ENCODE peak calls at places on chromosomes 12 and 14, in ten cellular contexts. O is RWPE1; Y is stimulated activated CD4-positive, alpha-beta T cell treated with anti-CD3 and anti-CD28 coated beads, TNF-alpha, amount 100 ng/mL, for 4 hours; N is heart right ventricle; C is right lobe of liver; X is astrocyte of the spinal cord; Q is stimulated activated naive CD4-positive, alpha-beta T cell treated with Interleukin-2 at 50 U/mL for 16 hours; V is activated T-cell treated with anti-CD3 and anti-CD28 coated beads, Interleukin-2, amount 50 U/mL, for 24 hours; S is right atrium auricular region; T is SJCRH30. H is an unnamed sample.

GRCh38 chr14:92475451-92476187 is 38.0 kb upstream of the RIN3 start:
- DNase-seq in N (peak), O (no peak), Q (no peak), C (no peak), V (no peak), S (peak), X (no peak), Y (no peak), T (no peak), H (no peak)

GRCh38 chr12:20588057-20588456 is 107.1 kb upstream of the SLCO1C1 start:
- DNase-seq in C (no peak), S (no peak), Q (no peak), O (no peak), N (no peak), V (no peak), X (no peak), T (peak), Y (no peak), H (no peak)

GRCh38 chr14:19900999-19901398 is 19.4 kb upstream of the OR4K5 start:
- DNase-seq in O (no peak), V (no peak), S (no peak), C (no peak), Q (no peak), N (no peak), X (no peak), T (no peak), Y (no peak), H (no peak)

GRCh38 chr12:27190761-27191160 is 53.3 kb upstream of the STK38L start:
- DNase-seq in Y (no peak), Q (no peak), O (no peak), N (no peak), S (no peak), T (no peak), C (no peak), X (peak), V (no peak), H (no peak)

GRCh38 chr12:20946732-20947131 is 136.2 kb downstream of the SLCO1B3 start:
- DNase-seq in Q (no peak), X (peak), O (no peak), T (peak), V (no peak), C (no peak), Y (no peak), N (no peak), S (no peak), H (no peak)

GRCh38 chr14:105840266-105841021 is 314.1 kb downstream of the TMEM121 start:
- DNase-seq in X (no peak), C (no peak), Y (no peak), O (no peak), N (no peak), V (no peak), T (no peak), Q (no peak), S (no peak), H (no peak)

GRCh38 chr12:64147860-64148259 is 74.2 kb downstream of the KICS2 start:
- DNase-seq in C (no peak), N (no peak), T (no peak), Q (no peak), X (no peak), O (no peak), Y (no peak), S (no peak), V (no peak), H (no peak)

GRCh38 chr14:22588419-22589095 is 467 bp downstream of the DAD1 start:
- DNase-seq in C (no peak), O (no peak), N (no peak), T (no peak), Y (no peak), Q (peak), S (no peak), V (no peak), X (no peak), H (no peak)

GRCh38 chr14:67285876-67286452 is 44.7 kb downstream of the PALS1 start:
- DNase-seq in S (no peak), N (no peak), O (peak), X (peak), Y (no peak), Q (no peak), T (no peak), C (no peak), V (no peak), H (no peak)

GRCh38 chr12:46205293-46205692 is 63.5 kb downstream of the SLC38A1 start:
- DNase-seq in X (no peak), C (no peak), S (no peak), V (no peak), O (no peak), N (no peak), Q (no peak), Y (no peak), T (no peak), H (no peak)

GRCh38 chr14:60681271-60681670 is 32.0 kb upstream of the SIX1 start:
- DNase-seq in T (no peak), N (no peak), Y (no peak), C (no peak), S (no peak), V (no peak), Q (no peak), X (no peak), O (no peak), H (no peak)

GRCh38 chr12:108881953-108882352 is 2.1 kb downstream of the DAO start:
- DNase-seq in T (no peak), Q (no peak), N (no peak), C (no peak), Y (no peak), X (no peak), V (no peak), O (peak), S (no peak), H (no peak)

GRCh38 chr12:106086696-106087095 is 52.1 kb downstream of the NUAK1 start:
- DNase-seq in T (no peak), C (no peak), V (no peak), Q (no peak), Y (no peak), X (no peak), S (no peak), O (no peak), N (no peak), H (no peak)

GRCh38 chr12:120529641-120530314 is 820 bp upstream of the COQ5 start:
- DNase-seq in T (peak), Y (no peak), X (peak), O (peak), C (no peak), V (no peak), Q (no peak), N (no peak), S (no peak), H (no peak)

GRCh38 chr14:99604766-99605298 is 825 bp upstream of the CCDC85C start:
- DNase-seq in V (peak), X (peak), Y (peak), S (no peak), N (peak), Q (no peak), T (peak), C (no peak), O (peak), H (peak)

GRCh38 chr14:55136868-55137785 is 8.1 kb downstream of the LGALS3 start:
- DNase-seq in Y (no peak), X (peak), S (peak), V (no peak), O (no peak), N (peak), C (no peak), Q (no peak), T (no peak), H (no peak)

GRCh38 chr14:104092931-104093365 is 7.4 kb downstream of the ASPG start:
- DNase-seq in O (no peak), N (no peak), X (no peak), Q (no peak), S (no peak), Y (no peak), C (no peak), V (no peak), T (no peak), H (no peak)

GRCh38 chr14:103696027-103696402 is 19.2 kb downstream of the XRCC3 start:
- DNase-seq in C (no peak), N (no peak), S (no peak), T (peak), V (no peak), X (no peak), O (no peak), Q (no peak), Y (no peak), H (no peak)

GRCh38 chr12:99367181-99367580 is 280.4 kb upstream of the GARIN6 start:
- DNase-seq in V (no peak), O (no peak), S (no peak), C (no peak), X (no peak), T (no peak), Q (no peak), N (no peak), Y (no peak), H (no peak)

GRCh38 chr14:90429764-90430163 is 32.9 kb downstream of the CALM1 start:
- DNase-seq in N (no peak), V (no peak), X (no peak), Y (no peak), C (no peak), T (no peak), S (no peak), O (no peak), Q (no peak), H (no peak)

GRCh38 chr14:72844528-72844927 is 49.4 kb downstream of the DPF3 start:
- DNase-seq in C (no peak), Q (no peak), N (no peak), X (no peak), Y (no peak), O (no peak), V (no peak), T (no peak), S (no peak), H (no peak)

GRCh38 chr12:86376052-86376451 is 119.9 kb upstream of the MGAT4C start:
- DNase-seq in O (no peak), T (no peak), Y (no peak), X (no peak), S (no peak), N (peak), V (no peak), C (no peak), Q (no peak), H (no peak)

GRCh38 chr14:59118171-59118570 is 70.3 kb upstream of the DAAM1 start:
- DNase-seq in T (no peak), O (no peak), X (no peak), C (no peak), Q (no peak), V (no peak), S (no peak), Y (no peak), N (no peak), H (no peak)

GRCh38 chr14:22900088-22900799 is 17.2 kb downstream of the REM2 start:
- DNase-seq in S (no peak), Y (no peak), Q (peak), O (peak), C (no peak), V (no peak), T (peak), N (peak), X (peak), H (no peak)

GRCh38 chr14:67940894-67941455 is 121.4 kb downstream of the RAD51B start:
- DNase-seq in Q (no peak), T (peak), Y (no peak), V (no peak), S (no peak), O (no peak), N (peak), X (peak), C (no peak), H (no peak)

GRCh38 chr14:32726516-32726915 is 212.2 kb upstream of the NPAS3 start:
- DNase-seq in S (no peak), Q (no peak), O (no peak), C (no peak), T (no peak), Y (no peak), V (no peak), X (no peak), N (no peak), H (no peak)

GRCh38 chr12:131287015-131287937 is 333.6 kb downstream of the ADGRD1 start:
- DNase-seq in X (no peak), Q (no peak), C (peak), N (peak), S (no peak), V (no peak), Y (no peak), T (no peak), O (no peak), H (no peak)

GRCh38 chr12:112716099-112717093 is 75.2 kb upstream of the RPH3A start:
- DNase-seq in Y (no peak), S (no peak), X (no peak), O (peak), V (no peak), Q (no peak), N (no peak), T (peak), C (no peak), H (no peak)